ENCODE peak calls at places on chromosomes 3 and 15, in four cellular contexts. R is K562, S is GM12878, H is WTC11. F is an unnamed sample.

GRCh38 chr3:71549948-71550347 is 33.6 kb downstream of the FOXP1 start:
- DNase-seq in H (no peak), R (no peak), S (no peak), F (no peak)

GRCh38 chr15:76932090-76932966 is 779 bp downstream of the RCN2 start:
- DNase-seq in H (no peak), S (no peak), R (peak; percentile 16), F (no peak)

GRCh38 chr15:36579792-36580431 is 486 bp downstream of the CDIN1 start:
- DNase-seq in S (no peak), H (no peak), R (peak; percentile 61), F (no peak)

GRCh38 chr3:34212175-34212574 is 413.7 kb downstream of the PDCD6IP start:
- DNase-seq in S (no peak), H (no peak), R (no peak), F (no peak)

GRCh38 chr3:75171632-75172230 is 492.4 kb upstream of the FRG2C start:
- DNase-seq in H (no peak), R (peak; percentile 0), S (no peak), F (no peak)

GRCh38 chr15:89790206-89790605 is 14.1 kb downstream of the MESP2 start:
- DNase-seq in H (no peak), S (no peak), R (no peak), F (no peak)

GRCh38 chr15:64048766-64049165 is 2.5 kb upstream of the DAPK2 start:
- DNase-seq in H (no peak), S (no peak), R (no peak), F (no peak)

GRCh38 chr15:76866716-76867321 is 38.3 kb downstream of the SCAPER start:
- DNase-seq in R (peak; percentile 31), H (no peak), S (no peak), F (peak; percentile 29)

GRCh38 chr3:197466586-197467399 is 89.0 kb downstream of the BDH1 start:
- DNase-seq in H (no peak), R (no peak), S (no peak), F (peak; percentile 78)

GRCh38 chr15:45157974-45158373 is 28.2 kb downstream of the DUOX1 start:
- DNase-seq in H (no peak), R (peak; percentile 34), S (no peak), F (no peak)

GRCh38 chr3:65233561-65233960 is 545.8 kb upstream of the ADAMTS9 start:
- DNase-seq in R (no peak), S (no peak), H (no peak), F (no peak)

GRCh38 chr15:51731549-51732267 is 5.7 kb downstream of the LYSMD2 start:
- DNase-seq in R (no peak), H (no peak), S (peak; percentile 90), F (no peak)

GRCh38 chr3:12944413-12944812 is 103.0 kb upstream of the RPL32 start:
- DNase-seq in S (no peak), R (no peak), H (no peak), F (no peak)

GRCh38 chr3:48125026-48125704 is 63.1 kb downstream of the CDC25A start:
- DNase-seq in S (no peak), R (no peak), H (no peak), F (no peak)

GRCh38 chr15:31905054-31905453 is 125.3 kb upstream of the CHRNA7 start:
- DNase-seq in S (no peak), R (no peak), H (peak; percentile 31), F (no peak)

GRCh38 chr15:71752604-71753289 is 57.6 kb upstream of the NR2E3 start:
- DNase-seq in S (no peak), R (peak; percentile 14), H (peak; percentile 42), F (peak; percentile 55)

GRCh38 chr3:191492601-191493000 is 31.6 kb downstream of the PYDC2 start:
- DNase-seq in R (no peak), H (no peak), S (no peak), F (no peak)

GRCh38 chr3:195892105-195892354 is 16.3 kb downstream of the TNK2 start:
- DNase-seq in R (no peak), S (no peak), H (no peak), F (no peak)

GRCh38 chr3:195891431-195892104 is 16.8 kb downstream of the TNK2 start:
- DNase-seq in H (no peak), S (no peak), R (no peak), F (no peak)

GRCh38 chr3:195888311-195888761 is 20.0 kb downstream of the TNK2 start:
- DNase-seq in S (no peak), H (no peak), R (no peak), F (no peak)

GRCh38 chr3:195888981-195889842 is 19.1 kb downstream of the TNK2 start:
- DNase-seq in H (no peak), S (no peak), R (no peak), F (no peak)

GRCh38 chr3:195889843-195890407 is 18.4 kb downstream of the TNK2 start:
- DNase-seq in S (no peak), R (peak; percentile 36), H (no peak), F (no peak)
- TF ChIP-seq USF1 in S (no peak), R (no peak), H (no peak), F (no peak)

GRCh38 chr3:69178838-69179739 is 56.7 kb upstream of the LMOD3 start:
- DNase-seq in H (no peak), R (no peak), S (no peak), F (no peak)
- TF ChIP-seq USF1 in H (no peak), R (no peak), S (no peak), F (no peak)

GRCh38 chr3:185688808-185689207 is 102.7 kb downstream of the SENP2 start:
- DNase-seq in S (no peak), H (no peak), R (peak; percentile 51), F (peak; percentile 27)
- TF ChIP-seq USF1 in S (no peak), H (no peak), R (no peak), F (no peak)

DNA sequence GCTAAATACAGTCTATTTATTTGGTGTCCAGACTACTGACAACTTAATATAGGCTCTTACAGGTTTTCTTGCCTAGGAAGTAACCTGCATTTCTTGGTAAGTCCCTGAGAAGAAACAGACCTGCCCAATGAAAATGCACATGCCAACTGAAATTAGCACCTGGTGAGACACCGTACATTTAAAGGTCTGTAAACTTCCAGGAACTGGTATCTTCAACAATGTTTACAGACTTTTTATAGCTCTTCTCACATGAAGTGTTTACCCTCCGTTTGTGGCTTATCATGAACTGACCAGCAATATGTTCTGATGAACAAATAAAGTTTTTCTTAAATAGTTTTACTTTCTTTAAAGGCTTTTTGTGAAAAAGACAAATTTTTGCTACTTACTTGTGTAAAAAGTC is 93.3 kb downstream of the PCCB start:
- DNase-seq in R (no peak), H (no peak), S (no peak), F (no peak)
- TF ChIP-seq USF1 in R (no peak), H (no peak), S (no peak), F (no peak)

DNA sequence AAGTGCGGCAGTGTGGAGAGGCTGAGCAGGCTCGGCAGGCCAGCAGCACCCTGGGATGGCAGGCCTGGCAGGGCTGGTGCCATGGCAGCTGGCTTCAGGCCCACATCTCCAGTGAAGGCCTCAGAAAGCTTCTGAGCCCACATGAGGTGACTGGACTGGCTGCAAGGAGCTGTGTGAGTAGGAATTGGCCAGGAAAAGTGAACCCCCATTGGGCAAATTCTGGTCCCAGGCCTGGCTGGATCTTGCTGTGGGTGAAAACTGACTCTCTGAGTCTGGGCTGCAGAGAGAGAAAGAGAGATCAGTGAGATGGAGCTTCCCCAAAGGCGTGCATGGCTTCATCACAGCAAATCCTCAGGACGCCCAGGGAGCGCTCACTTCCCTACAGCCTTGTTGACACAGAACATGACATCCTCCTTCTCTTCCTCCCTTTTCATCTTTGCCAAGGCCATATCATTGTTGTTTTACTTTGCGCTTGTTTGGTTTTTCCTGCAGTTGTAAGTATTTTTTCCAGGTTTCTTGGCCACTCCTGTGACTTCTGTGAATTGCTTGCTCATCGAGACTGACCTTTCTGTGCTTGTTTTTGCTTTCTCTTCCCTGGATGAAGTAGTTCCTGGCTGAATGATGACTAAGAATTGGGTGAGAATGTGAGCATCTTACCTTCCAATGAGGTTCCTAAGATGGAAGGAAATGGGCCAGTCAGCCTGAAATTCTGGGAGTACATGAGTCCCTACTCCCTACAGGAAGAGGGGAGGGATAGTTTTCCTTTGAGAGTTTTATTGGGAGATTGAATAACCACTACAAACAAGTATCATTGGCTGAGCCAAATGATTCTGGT is 299.0 kb downstream of the TLE3 start:
- DNase-seq in R (no peak), H (no peak), S (no peak), F (no peak)
- TF ChIP-seq USF1 in R (no peak), H (no peak), S (no peak), F (no peak)

GRCh38 chr3:43759297-43759782 is 68.6 kb downstream of the ABHD5 start:
- DNase-seq in H (peak; percentile 15), S (no peak), R (peak; percentile 50), F (no peak)

GRCh38 chr3:43760951-43761350 is 70.2 kb downstream of the ABHD5 start:
- DNase-seq in S (no peak), R (no peak), H (no peak), F (peak; percentile 46)

GRCh38 chr3:43755511-43756200 is 64.9 kb downstream of the ABHD5 start:
- DNase-seq in S (no peak), R (no peak), H (no peak), F (no peak)

GRCh38 chr3:43757613-43758012 is 66.9 kb downstream of the ABHD5 start:
- DNase-seq in H (no peak), S (no peak), R (peak; percentile 32), F (no peak)

GRCh38 chr3:43758826-43759225 is 68.1 kb downstream of the ABHD5 start:
- DNase-seq in H (no peak), R (no peak), S (no peak), F (no peak)
- TF ChIP-seq USF1 in H (no peak), R (no peak), S (no peak), F (no peak)

GRCh38 chr3:36312351-36312750 is 68.0 kb upstream of the STAC start:
- DNase-seq in R (no peak), H (no peak), S (no peak), F (peak; percentile 1)
- TF ChIP-seq USF1 in R (no peak), H (no peak), S (no peak), F (no peak)

DNA sequence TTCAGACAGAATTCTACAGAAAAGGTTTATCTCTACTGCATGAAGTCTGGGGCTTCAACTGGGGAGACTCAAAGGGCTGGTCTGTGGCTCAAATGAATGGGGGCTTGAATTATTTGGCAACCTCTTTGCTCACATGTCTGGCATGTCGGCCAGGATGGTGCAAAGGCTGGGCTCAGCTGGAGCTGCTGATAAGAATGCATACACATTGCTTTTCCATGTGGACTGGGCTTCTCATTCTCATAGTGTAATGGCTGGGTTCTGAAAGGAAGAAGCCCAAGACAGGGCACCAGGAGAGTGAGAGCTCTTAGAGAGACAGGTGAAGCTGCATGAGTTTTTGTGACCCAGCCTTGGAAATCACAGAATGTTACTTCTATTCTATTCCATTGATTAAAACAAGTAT is 194.3 kb upstream of the SGO1 start:
- DNase-seq in H (no peak), S (no peak), R (peak; percentile 31), F (no peak)
- TF ChIP-seq USF1 in H (no peak), S (no peak), R (no peak), F (no peak)

DNA sequence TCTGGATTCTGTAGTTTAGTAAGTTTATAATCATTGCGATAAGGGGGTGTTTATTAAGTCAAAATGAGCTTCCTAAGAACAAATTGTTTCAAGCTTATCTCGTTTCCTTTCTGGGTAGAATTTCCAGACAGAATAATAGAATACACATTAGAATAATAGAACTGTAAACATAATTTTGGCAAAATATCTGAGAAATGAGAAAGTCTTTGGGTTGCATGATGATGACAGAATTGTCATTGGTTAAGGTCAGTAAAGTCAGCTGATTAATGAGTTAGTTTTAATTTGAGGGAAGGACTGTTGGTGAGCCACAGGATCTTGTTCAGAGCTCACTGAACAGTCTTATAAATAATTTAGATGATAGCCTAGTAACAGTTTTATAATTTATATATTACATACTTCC is 10.2 kb downstream of the EIF2A start:
- DNase-seq in H (no peak), S (no peak), R (no peak), F (no peak)
- TF ChIP-seq USF1 in H (no peak), S (no peak), R (no peak), F (no peak)

F was measured in SK-N-SH.